ENCODE peak calls at places on chromosomes 7 and 10, in nine cellular contexts. N is neural progenitor cell; F is OCI-LY7; V is fibroblast of lung; Z is CD8-positive, alpha-beta T cell; E is tibial nerve; D is right lobe of liver; X is PC-3; M is H1. J is an unnamed sample.

GRCh38 chr7:107029061-107029763 is 15.3 kb upstream of the PRKAR2B start:
- DNase-seq in N (no peak), F (no peak), V (no peak), Z (no peak), E (no peak), D (no peak), X (peak), M (no peak), J (no peak)

GRCh38 chr10:5943536-5943935 is 33.8 kb downstream of the IL15RA start:
- DNase-seq in N (peak), F (no peak), V (peak), Z (no peak), E (no peak), D (no peak), X (no peak), M (no peak), J (no peak)

GRCh38 chr10:130635528-130635927 is 499.3 kb downstream of the GLRX3 start:
- DNase-seq in N (no peak), F (no peak), V (no peak), Z (no peak), E (no peak), D (no peak), X (no peak), M (no peak), J (no peak)

GRCh38 chr7:94414481-94414880 is 19.8 kb downstream of the COL1A2 start:
- DNase-seq in N (no peak), F (no peak), V (peak), Z (no peak), E (no peak), D (no peak), X (peak), M (no peak), J (no peak)

GRCh38 chr7:101124376-101125056 is 2.4 kb upstream of the SERPINE1 start:
- DNase-seq in N (no peak), F (no peak), V (peak), Z (no peak), E (no peak), D (peak), X (peak), M (no peak), J (no peak)

GRCh38 chr10:14184841-14185500 is 145.8 kb downstream of the FRMD4A start:
- DNase-seq in N (peak), F (peak), V (peak), Z (no peak), E (no peak), D (no peak), X (no peak), M (no peak), J (no peak)

GRCh38 chr10:58072634-58073033 is 195.1 kb downstream of the IPMK start:
- DNase-seq in N (no peak), F (no peak), V (no peak), Z (no peak), E (no peak), D (no peak), X (peak), M (no peak), J (no peak)

GRCh38 chr7:158369290-158369689 is 218.3 kb downstream of the PTPRN2 start:
- DNase-seq in N (no peak), F (no peak), V (no peak), Z (no peak), E (no peak), D (no peak), X (no peak), M (no peak), J (no peak)

GRCh38 chr7:80312139-80312661 is 177.6 kb downstream of the GNAI1 start:
- DNase-seq in N (no peak), F (no peak), V (peak), Z (no peak), E (no peak), D (no peak), X (peak), M (no peak), J (no peak)

DNA sequence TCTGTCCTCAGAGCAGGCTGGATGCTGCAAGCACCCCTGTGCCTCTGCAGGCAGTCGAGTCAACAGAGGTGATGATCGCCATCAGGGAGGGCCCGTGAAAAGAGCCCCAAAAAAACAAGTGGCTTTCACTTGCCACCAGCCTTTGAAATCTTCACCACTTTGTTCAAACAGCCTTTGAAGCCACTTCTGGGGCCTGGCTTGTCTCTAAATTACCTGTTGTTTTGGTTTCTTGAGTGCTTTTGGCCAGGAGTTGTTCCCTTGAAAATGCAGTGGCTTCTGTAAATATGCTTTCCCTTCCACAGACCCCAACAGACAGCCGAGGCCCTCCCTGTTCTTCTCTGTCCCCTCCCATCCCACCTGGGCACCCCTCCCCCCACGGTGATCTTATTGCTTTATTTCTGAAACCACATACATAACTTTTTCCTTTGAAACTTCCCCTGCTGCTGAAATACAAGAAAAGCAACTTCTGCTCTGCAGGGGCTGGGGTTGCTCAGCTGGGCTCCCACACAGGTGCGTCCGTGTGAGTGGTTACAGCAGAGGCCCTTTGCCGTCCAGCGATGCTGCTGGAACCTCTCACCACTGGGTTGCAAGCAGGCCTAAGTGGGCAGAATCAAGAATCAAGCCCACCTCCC is 283.8 kb upstream of the SHH start:
- DNase-seq in N (no peak), F (peak), V (no peak), Z (no peak), E (no peak), D (no peak), X (no peak), M (no peak), J (no peak)
- H3K27ac ChIP-seq in N (no peak), F (no peak), V (no peak), Z (no peak), E (no peak), D (no peak), X (no peak), M (no peak), J (no peak)

GRCh38 chr7:2159176-2159520 is 73.6 kb downstream of the MAD1L1 start:
- DNase-seq in N (peak), F (no peak), V (no peak), Z (no peak), E (no peak), D (peak), X (no peak), M (no peak), J (no peak)

GRCh38 chr7:2156756-2157472 is 75.8 kb downstream of the MAD1L1 start:
- DNase-seq in N (no peak), F (no peak), V (no peak), Z (no peak), E (no peak), D (no peak), X (no peak), M (no peak), J (no peak)

GRCh38 chr7:2154831-2155230 is 77.9 kb downstream of the MAD1L1 start:
- DNase-seq in N (no peak), F (no peak), V (no peak), Z (no peak), E (no peak), D (no peak), X (no peak), M (no peak), J (no peak)

GRCh38 chr7:2157473-2158279 is 75.1 kb downstream of the MAD1L1 start:
- DNase-seq in N (peak), F (peak), V (peak), Z (no peak), E (peak), D (peak), X (peak), M (no peak), J (peak)

DNA sequence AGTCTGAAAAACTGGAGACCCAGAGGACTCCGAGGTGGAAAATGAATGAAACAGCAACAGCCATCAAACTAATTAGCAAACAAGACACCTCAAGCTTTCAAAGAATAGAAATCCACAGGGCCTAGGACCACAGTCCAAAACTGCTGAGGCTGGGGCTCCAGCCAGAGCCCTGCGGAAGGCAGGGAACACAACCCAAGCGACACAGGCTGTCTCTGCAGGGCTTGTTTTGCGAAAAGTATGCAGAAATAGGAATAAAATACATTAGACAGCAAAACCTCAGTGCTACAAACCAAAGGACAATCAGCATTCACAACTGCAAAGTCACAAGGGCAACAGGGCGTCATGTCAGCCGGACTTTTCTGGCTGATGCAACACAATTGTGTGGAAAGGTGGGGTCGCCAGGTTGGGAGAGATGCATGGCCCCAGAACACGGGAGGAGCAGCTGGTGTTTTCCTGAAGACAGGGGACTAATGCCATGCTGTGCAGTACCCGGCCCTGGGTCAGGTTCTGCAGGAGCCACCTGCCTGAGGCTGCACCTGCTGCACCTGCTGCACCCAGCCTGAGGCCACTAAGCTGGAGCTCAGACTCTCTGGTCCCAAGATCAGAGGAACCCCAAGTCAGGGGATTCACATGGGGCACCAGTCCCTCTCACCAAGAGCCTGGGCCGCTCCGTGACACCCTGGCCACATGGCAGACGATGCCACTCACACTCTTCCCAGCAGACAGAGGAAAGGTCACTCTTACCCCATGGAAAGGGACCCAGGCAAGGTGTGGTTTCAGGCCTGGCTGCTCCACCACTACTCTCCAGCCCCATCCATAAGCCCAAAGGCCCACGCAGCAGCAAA is 74.2 kb downstream of the MAD1L1 start:
- DNase-seq in N (no peak), F (peak), V (no peak), Z (no peak), E (no peak), D (no peak), X (no peak), M (no peak), J (no peak)
- H3K27ac ChIP-seq in N (peak), F (peak), V (peak), Z (no peak), E (peak), D (no peak), X (peak), M (peak), J (peak)

GRCh38 chr10:42951486-42952251 is 125.2 kb upstream of the RET start:
- DNase-seq in N (peak), F (no peak), V (no peak), Z (no peak), E (no peak), D (peak), X (peak), M (peak), J (no peak)

GRCh38 chr10:42952358-42952757 is 124.5 kb upstream of the RET start:
- DNase-seq in N (peak), F (no peak), V (no peak), Z (no peak), E (no peak), D (peak), X (peak), M (peak), J (no peak)

GRCh38 chr10:42952931-42953683 is 123.8 kb upstream of the RET start:
- DNase-seq in N (no peak), F (no peak), V (no peak), Z (no peak), E (no peak), D (peak), X (no peak), M (peak), J (no peak)

GRCh38 chr10:42949287-42949686 is 127.6 kb upstream of the RET start:
- DNase-seq in N (no peak), F (no peak), V (no peak), Z (no peak), E (no peak), D (no peak), X (no peak), M (no peak), J (no peak)

DNA sequence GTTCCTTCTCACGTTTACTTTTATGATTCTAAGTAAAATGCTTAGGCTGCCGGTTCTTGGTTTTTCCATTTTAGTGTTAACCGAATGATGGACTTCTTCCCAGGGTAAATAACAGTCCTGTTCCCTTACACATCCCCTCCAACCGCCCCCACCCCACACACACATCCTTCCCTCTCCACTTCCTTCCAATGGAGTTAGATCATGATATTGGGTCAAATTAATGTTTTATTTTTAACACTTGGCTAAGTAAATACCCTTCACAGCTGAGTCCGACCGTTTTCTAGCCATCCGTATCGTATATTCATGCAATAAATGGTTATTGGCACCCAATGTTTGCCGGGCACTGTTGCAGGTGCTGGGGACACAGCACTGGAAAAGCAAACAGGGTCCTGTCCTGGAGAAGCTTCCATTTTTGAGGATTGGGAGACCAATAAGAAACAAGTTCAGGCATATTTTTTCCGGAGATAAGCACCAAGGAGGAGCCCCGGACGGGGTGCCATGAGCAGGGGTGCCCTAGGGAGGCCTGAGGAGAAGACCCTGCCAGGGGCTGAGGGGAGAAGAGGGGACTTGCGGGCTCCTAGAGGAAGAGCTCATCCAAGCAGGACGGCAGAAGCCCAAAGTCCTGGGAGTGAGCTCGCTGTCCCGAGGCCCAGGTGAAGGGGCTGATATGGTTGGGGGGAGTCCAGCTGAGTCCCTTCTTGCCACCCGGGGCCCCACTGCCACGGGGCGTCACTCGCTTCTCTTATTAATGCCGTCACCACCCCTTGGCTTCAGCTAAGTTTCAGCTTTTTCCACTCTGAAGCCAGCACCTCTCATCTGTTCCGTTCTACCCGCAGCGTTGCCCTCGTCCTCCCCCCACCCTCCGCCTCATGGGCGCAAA is 126.0 kb upstream of the RET start:
- DNase-seq in N (no peak), F (no peak), V (no peak), Z (no peak), E (no peak), D (peak), X (no peak), M (peak), J (no peak)
- H3K27ac ChIP-seq in N (no peak), F (no peak), V (no peak), Z (no peak), E (no peak), D (no peak), X (no peak), M (no peak), J (no peak)

DNA sequence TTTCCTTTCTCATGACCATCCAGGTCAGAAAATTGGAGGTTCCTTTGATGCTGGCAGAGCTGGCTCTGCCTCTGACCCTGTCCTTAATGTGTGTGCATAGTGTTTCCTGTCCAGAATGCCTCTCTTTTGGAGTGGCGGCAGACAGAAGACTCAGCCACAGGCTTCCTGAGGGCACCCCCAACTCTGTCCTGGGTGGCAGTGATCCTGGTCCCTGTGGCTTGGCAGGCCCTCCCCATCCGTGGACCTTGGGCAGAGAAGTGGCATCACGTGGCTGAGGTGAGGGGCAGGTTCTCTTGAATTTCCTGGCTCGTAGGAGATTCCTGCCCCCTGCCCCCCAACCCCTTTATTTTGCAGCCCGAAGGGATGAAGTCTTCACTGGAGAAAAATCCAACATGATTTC is 133.1 kb downstream of the RGS10 start:
- DNase-seq in N (no peak), F (no peak), V (no peak), Z (no peak), E (no peak), D (no peak), X (no peak), M (no peak), J (no peak)
- H3K27ac ChIP-seq in N (no peak), F (no peak), V (peak), Z (no peak), E (peak), D (peak), X (no peak), M (no peak), J (no peak)

GRCh38 chr7:99626661-99627060 is 9.9 kb downstream of the ZSCAN25 start:
- DNase-seq in N (no peak), F (no peak), V (no peak), Z (no peak), E (no peak), D (no peak), X (no peak), M (no peak), J (no peak)

GRCh38 chr7:99629643-99630042 is 12.9 kb downstream of the ZSCAN25 start:
- DNase-seq in N (no peak), F (no peak), V (no peak), Z (no peak), E (no peak), D (no peak), X (no peak), M (no peak), J (no peak)

GRCh38 chr7:99627513-99627912 is 10.8 kb downstream of the ZSCAN25 start:
- DNase-seq in N (no peak), F (no peak), V (no peak), Z (no peak), E (no peak), D (no peak), X (no peak), M (no peak), J (no peak)

GRCh38 chr7:99631311-99632109 is 14.8 kb downstream of the ZSCAN25 start:
- DNase-seq in N (peak), F (peak), V (peak), Z (no peak), E (no peak), D (no peak), X (peak), M (no peak), J (no peak)

GRCh38 chr7:99628471-99629465 is 12.0 kb downstream of the ZSCAN25 start:
- DNase-seq in N (no peak), F (no peak), V (no peak), Z (no peak), E (no peak), D (no peak), X (no peak), M (peak), J (no peak)
- H3K27ac ChIP-seq in N (peak), F (no peak), V (no peak), Z (no peak), E (no peak), D (no peak), X (no peak), M (no peak), J (no peak)